ENCODE peak calls at places on chromosomes 1 and 21, in six cellular contexts. V is astrocyte, Z is hepatocyte, X is neural progenitor cell, W is mammary epithelial cell, P is GM23338. N is an unnamed sample. For H3K36me3, the result is how much of the 10 kb centered on the place peaks cover.

GRCh38 chr1:176206006-176206960 is 803 bp downstream of the COP1 start:
- DNase-seq in V (peak), Z (peak), X (peak), W (peak), P (peak), N (peak)

GRCh38 chr1:111285879-111286278 is 4.8 kb upstream of the CHIA start:
- DNase-seq in V (no peak), Z (no peak), X (no peak), W (no peak), P (no peak), N (no peak)

GRCh38 chr1:212490276-212490675 is 57.6 kb downstream of the NENF start:
- DNase-seq in V (no peak), Z (no peak), X (peak), W (no peak), P (no peak), N (no peak)

GRCh38 chr1:180343931-180344406 is 113.9 kb downstream of the LHX4 start:
- DNase-seq in V (peak), Z (peak), X (no peak), W (peak), P (no peak), N (peak)

GRCh38 chr1:162302246-162302645 is 74.4 kb downstream of the SPATA46 start:
- DNase-seq in V (no peak), Z (no peak), X (no peak), W (no peak), P (no peak), N (no peak)

GRCh38 chr1:73644198-73644597 is 553.8 kb downstream of the LRRIQ3 start:
- DNase-seq in V (no peak), Z (no peak), X (no peak), W (no peak), P (no peak), N (no peak)

GRCh38 chr1:241717975-241718374 is 65.9 kb downstream of the WDR64 start:
- DNase-seq in V (no peak), Z (no peak), X (no peak), W (no peak), P (no peak), N (no peak)

GRCh38 chr1:1114431-1114830 is 1.5 kb downstream of the C1orf159 start:
- DNase-seq in V (no peak), Z (no peak), X (no peak), W (no peak), P (no peak), N (no peak)

GRCh38 chr1:17259233-17259873 is 10.5 kb downstream of the PADI3 start:
- DNase-seq in V (peak), Z (no peak), X (no peak), W (no peak), P (no peak), N (no peak)

GRCh38 chr21:32624726-32625125 is 12.5 kb upstream of the CFAP298 start:
- DNase-seq in V (peak), Z (no peak), X (no peak), W (peak), P (no peak), N (no peak)

GRCh38 chr21:46237474-46237873 is 8.9 kb upstream of the LSS start:
- DNase-seq in V (no peak), Z (no peak), X (no peak), W (no peak), P (no peak), N (no peak)
- H3K36me3 ChIP-seq in V (half or more), Z (under half), X (under half), W (under half), P (half or more), N (half or more)

DNA sequence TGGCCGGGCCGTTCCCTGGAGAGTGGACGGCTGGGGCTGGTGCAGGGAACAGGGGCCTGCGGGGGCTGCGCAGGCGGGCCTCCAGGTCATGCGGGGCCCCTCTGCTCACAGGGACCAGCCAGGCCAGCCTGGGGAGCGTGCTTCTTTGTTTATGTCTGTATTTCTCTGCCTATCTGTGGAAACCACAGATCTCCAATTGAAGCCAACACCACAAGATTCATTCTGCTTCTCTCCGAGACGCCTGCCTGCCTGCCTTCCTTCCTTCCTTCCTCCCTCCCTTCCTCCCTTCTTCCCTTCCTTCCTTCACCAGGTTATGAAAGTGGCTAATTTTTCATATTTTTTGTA is 39.9 kb upstream of the HMGN1 start:
- DNase-seq in V (no peak), Z (no peak), X (no peak), W (no peak), P (no peak), N (no peak)
- H3K4me3 ChIP-seq in V (no peak), Z (no peak), X (peak), W (peak), P (peak), N (peak)

GRCh38 chr1:200036616-200037270 is 9.2 kb downstream of the NR5A2 start:
- DNase-seq in V (no peak), Z (no peak), X (peak), W (no peak), P (peak), N (no peak)

GRCh38 chr1:200034262-200034557 is 6.7 kb downstream of the NR5A2 start:
- DNase-seq in V (no peak), Z (no peak), X (peak), W (no peak), P (peak), N (no peak)

GRCh38 chr1:200034821-200035396 is 7.4 kb downstream of the NR5A2 start:
- DNase-seq in V (no peak), Z (peak), X (peak), W (no peak), P (peak), N (no peak)

GRCh38 chr1:200035956-200036615 is 8.6 kb downstream of the NR5A2 start:
- DNase-seq in V (no peak), Z (peak), X (peak), W (no peak), P (peak), N (no peak)

DNA sequence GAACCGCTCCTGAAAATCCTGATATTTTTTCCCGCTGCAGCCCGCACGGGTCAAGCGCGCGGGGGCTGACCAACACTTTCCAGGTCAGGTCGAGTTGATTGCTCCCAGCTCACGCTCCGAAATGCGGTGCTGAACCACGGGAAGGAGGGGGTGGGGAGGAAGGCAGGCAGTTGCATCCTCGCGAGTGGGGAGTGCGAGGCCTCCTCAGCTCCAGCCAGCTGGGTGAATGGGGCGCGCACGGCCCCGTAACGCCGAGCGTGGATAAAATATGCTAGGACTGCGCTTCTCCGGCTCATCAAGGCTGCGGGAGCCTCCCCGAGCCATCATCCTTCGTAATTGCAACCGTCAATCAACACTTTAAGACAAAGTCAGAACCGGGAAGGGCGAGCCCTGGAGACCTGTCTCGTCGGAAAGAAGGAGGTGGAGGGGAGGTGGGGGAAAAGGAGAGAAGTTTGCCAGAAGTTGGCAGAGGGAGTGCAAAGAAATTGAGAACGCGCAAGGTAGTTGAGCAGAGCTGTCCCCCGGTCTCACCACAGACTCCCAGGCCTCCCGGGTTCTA is 8.0 kb downstream of the NR5A2 start:
- DNase-seq in V (no peak), Z (no peak), X (peak), W (no peak), P (peak), N (no peak)
- TF ChIP-seq EZH2 in V (peak), Z (peak), X (peak), W (peak), P (peak), N (no peak)

DNA sequence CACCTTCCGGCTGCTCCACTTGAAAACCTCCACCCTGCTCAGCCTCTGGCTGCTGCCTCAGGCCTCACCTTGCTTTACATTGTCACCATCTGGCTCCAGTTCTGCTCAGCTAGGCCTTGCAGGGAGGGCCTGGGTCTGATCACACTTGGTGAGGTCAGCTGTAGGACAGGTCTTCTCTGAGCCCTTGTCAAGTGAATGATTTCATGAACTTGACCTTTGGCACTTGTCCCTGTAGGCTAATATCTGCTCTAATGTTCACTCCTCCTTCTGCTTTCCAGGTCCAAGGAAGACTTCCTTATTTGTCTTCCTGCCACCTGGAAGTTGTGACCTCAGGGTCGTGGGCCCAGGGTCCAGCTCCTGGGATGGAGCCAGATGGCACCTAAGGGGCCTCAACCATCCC is 41.4 kb downstream of the PTPRF start:
- DNase-seq in V (no peak), Z (no peak), X (no peak), W (no peak), P (no peak), N (no peak)
- H3K36me3 ChIP-seq in V (under half), Z (under half), X (under half), W (under half), P (under half), N (under half)

DNA sequence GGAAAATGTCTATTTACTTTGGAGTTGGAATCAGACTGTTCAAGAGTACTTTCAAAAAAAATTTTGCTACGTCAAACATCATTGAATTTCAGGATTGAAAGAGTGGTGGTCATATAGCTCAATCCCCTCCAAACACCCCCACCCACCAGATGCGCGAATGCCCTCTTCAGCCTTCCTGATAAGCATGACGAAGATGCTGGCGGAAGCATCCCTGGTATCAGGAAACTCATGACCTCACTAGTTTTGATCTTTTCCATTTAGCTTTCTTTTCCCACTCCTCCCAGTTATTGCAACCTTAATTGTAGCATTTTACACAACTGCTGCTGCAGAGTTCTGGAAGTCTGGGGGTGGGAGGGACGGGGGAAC is 104.4 kb downstream of the LEPR start:
- DNase-seq in V (no peak), Z (no peak), X (peak), W (no peak), P (no peak), N (no peak)
- H3K4me3 ChIP-seq in V (no peak), Z (peak), X (peak), W (no peak), P (peak), N (no peak)

N was measured in DND-41.